ENCODE peak calls at places on chromosomes 6 and 20, in nine cellular contexts. Q, D, I, K, N, F, J, M and V are unnamed samples.

GRCh38 chr6:1516742-1517520 is 92.8 kb upstream of the FOXC1 start:
- DNase-seq in Q (no peak), D (no peak), I (no peak), K (no peak), N (no peak), F (no peak), J (no peak), M (no peak), V (no peak)

GRCh38 chr6:30611150-30611855 is 5.7 kb downstream of the PPP1R10 start:
- DNase-seq in Q (no peak), D (no peak), I (no peak), K (no peak), N (no peak), F (no peak), J (no peak), M (no peak), V (no peak)

GRCh38 chr6:12348530-12349511 is 58.7 kb downstream of the EDN1 start:
- DNase-seq in Q (peak; percentile 83), D (peak; percentile 97), I (peak; percentile 96), K (no peak), N (peak; percentile 79), F (no peak), J (no peak), M (no peak), V (peak; percentile 78)

GRCh38 chr6:16486661-16487060 is 248.3 kb downstream of the GMPR start:
- DNase-seq in Q (no peak), D (no peak), I (no peak), K (no peak), N (no peak), F (no peak), J (no peak), M (no peak), V (no peak)

GRCh38 chr6:47264775-47265184 is 44.9 kb downstream of the TNFRSF21 start:
- DNase-seq in Q (no peak), D (peak; percentile 19), I (no peak), K (no peak), N (no peak), F (no peak), J (no peak), M (no peak), V (no peak)

GRCh38 chr20:17565164-17565845 is 4.6 kb upstream of the DSTN start:
- DNase-seq in Q (no peak), D (peak; percentile 78), I (peak; percentile 67), K (no peak), N (no peak), F (no peak), J (no peak), M (no peak), V (peak; percentile 57)

GRCh38 chr20:57389695-57390603 is 1.2 kb upstream of the RBM38 start:
- DNase-seq in Q (no peak), D (no peak), I (no peak), K (peak; percentile 88), N (no peak), F (peak; percentile 60), J (no peak), M (no peak), V (no peak)

GRCh38 chr6:142384455-142385332 is 82.9 kb downstream of the ADGRG6 start:
- DNase-seq in Q (no peak), D (no peak), I (peak; percentile 35), K (no peak), N (no peak), F (no peak), J (no peak), M (no peak), V (peak; percentile 81)

GRCh38 chr6:51004380-51004779 is 185.7 kb downstream of the TFAP2B start:
- DNase-seq in Q (no peak), D (no peak), I (no peak), K (no peak), N (no peak), F (no peak), J (no peak), M (no peak), V (no peak)

GRCh38 chr6:105598264-105598663 is 195.4 kb upstream of the PREP start:
- DNase-seq in Q (no peak), D (no peak), I (no peak), K (no peak), N (no peak), F (no peak), J (no peak), M (no peak), V (no peak)

GRCh38 chr6:34157851-34158250 is 12.0 kb upstream of the GRM4 start:
- DNase-seq in Q (no peak), D (no peak), I (no peak), K (no peak), N (no peak), F (no peak), J (no peak), M (peak; percentile 3), V (no peak)

GRCh38 chr6:52955871-52956270 is 39.2 kb downstream of the GSTA4 start:
- DNase-seq in Q (no peak), D (no peak), I (no peak), K (no peak), N (no peak), F (no peak), J (no peak), M (no peak), V (no peak)

GRCh38 chr20:24131281-24131680 is 142.7 kb upstream of the GGTLC1 start:
- DNase-seq in Q (no peak), D (peak; percentile 99), I (peak; percentile 99), K (no peak), N (no peak), F (no peak), J (no peak), M (no peak), V (no peak)

GRCh38 chr6:73652637-73653570 is 888 bp downstream of the SLC17A5 start:
- DNase-seq in Q (peak; percentile 52), D (peak; percentile 64), I (peak; percentile 51), K (peak; percentile 89), N (peak; percentile 70), F (peak; percentile 85), J (peak; percentile 86), M (peak; percentile 80), V (peak; percentile 76)

GRCh38 chr6:33313709-33314514 is at the start of gene TAPBP:
- DNase-seq in Q (no peak), D (peak; percentile 54), I (peak; percentile 59), K (peak; percentile 92), N (peak; percentile 70), F (peak; percentile 63), J (peak; percentile 84), M (peak; percentile 75), V (peak; percentile 75)

GRCh38 chr6:44966449-44967091 is 361.6 kb upstream of the RUNX2 start:
- DNase-seq in Q (peak; percentile 65), D (peak; percentile 55), I (peak; percentile 41), K (no peak), N (no peak), F (no peak), J (no peak), M (no peak), V (peak; percentile 54)

GRCh38 chr20:2527762-2528161 is 8.6 kb upstream of the TMC2 start:
- DNase-seq in Q (no peak), D (no peak), I (no peak), K (no peak), N (no peak), F (no peak), J (no peak), M (no peak), V (no peak)

DNA sequence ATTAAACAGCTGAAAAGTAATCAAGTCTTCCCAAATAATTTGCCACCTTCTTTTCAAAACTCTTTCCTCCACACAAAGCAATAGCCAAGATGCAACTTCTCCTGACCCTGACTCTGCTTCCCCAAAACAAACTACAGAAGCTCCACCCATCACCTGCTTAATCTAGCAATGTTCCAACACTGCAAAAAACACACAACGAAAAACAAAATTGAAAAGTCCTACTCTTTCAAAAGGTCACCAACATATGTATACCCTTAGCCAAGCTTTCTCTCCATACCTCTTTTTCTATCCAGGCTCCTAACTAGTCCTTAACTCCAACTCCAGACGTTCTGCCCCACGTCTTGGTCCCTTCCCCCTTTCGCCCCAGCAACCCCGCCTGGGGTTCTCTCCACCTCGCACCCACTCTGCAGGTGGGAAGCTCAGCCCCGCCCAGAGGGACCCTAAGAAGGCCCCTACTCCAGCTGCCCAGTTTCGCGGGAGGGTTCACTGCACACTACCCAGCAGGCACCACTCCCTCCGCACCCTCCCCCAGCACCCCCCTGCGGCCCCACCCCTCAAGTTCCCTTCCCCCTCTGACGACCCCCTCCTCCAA is 717 bp downstream of the CSNK2A1 start:
- DNase-seq in Q (no peak), D (no peak), I (no peak), K (peak; percentile 73), N (peak; percentile 58), F (peak; percentile 59), J (peak; percentile 71), M (no peak), V (peak; percentile 36)
- H2AFZ ChIP-seq in Q (no peak overlapping the region), D (peak overlapping the region; percentile 89), I (peak overlapping the region; percentile 88), K (no peak overlapping the region), N (peak overlapping the region; percentile 46), F (no peak overlapping the region), J (peak overlapping the region; percentile 93), M (no peak overlapping the region), V (peak overlapping the region; percentile 94)

GRCh38 chr6:160299559-160299958 is 40.9 kb upstream of the SLC22A2 start:
- DNase-seq in Q (no peak), D (no peak), I (no peak), K (no peak), N (no peak), F (no peak), J (no peak), M (no peak), V (no peak)
- H3K27ac ChIP-seq in Q (no peak overlapping the region), D (no peak overlapping the region), I (no peak overlapping the region), K (no peak overlapping the region), N (peak overlapping the region; percentile 81), F (no peak overlapping the region), J (no peak overlapping the region), M (no peak overlapping the region), V (no peak overlapping the region)

GRCh38 chr6:8192067-8192466 is 89.7 kb upstream of the EEF1E1 start:
- DNase-seq in Q (no peak), D (no peak), I (no peak), K (no peak), N (no peak), F (peak; percentile 18), J (no peak), M (no peak), V (no peak)

GRCh38 chr6:8194499-8194898 is 92.2 kb upstream of the EEF1E1 start:
- DNase-seq in Q (no peak), D (no peak), I (no peak), K (no peak), N (no peak), F (no peak), J (no peak), M (no peak), V (no peak)

GRCh38 chr6:8192597-8192996 is 90.2 kb upstream of the EEF1E1 start:
- DNase-seq in Q (no peak), D (no peak), I (no peak), K (no peak), N (no peak), F (no peak), J (no peak), M (no peak), V (no peak)

GRCh38 chr6:8193541-8193940 is 91.2 kb upstream of the EEF1E1 start:
- DNase-seq in Q (no peak), D (no peak), I (no peak), K (no peak), N (no peak), F (no peak), J (no peak), M (no peak), V (peak; percentile 7)

GRCh38 chr6:8191629-8192028 is 89.3 kb upstream of the EEF1E1 start:
- DNase-seq in Q (no peak), D (no peak), I (no peak), K (no peak), N (no peak), F (peak; percentile 29), J (no peak), M (no peak), V (no peak)
- H3K9me2 ChIP-seq in Q (no peaks in the 10 kb centered on the region), D (no peaks in the 10 kb centered on the region), I (no peaks in the 10 kb centered on the region), K (no peaks in the 10 kb centered on the region), N (no peaks in the 10 kb centered on the region), F (peaks cover 2% of the 10 kb centered on the region), J (no peaks in the 10 kb centered on the region), M (no peaks in the 10 kb centered on the region), V (no peaks in the 10 kb centered on the region)

GRCh38 chr6:155084431-155085123 is 89.5 kb downstream of the TIAM2 start:
- DNase-seq in Q (no peak), D (no peak), I (peak; percentile 37), K (no peak), N (no peak), F (no peak), J (no peak), M (no peak), V (peak; percentile 10)
- H2AFZ ChIP-seq in Q (no peak overlapping the region), D (no peak overlapping the region), I (no peak overlapping the region), K (no peak overlapping the region), N (no peak overlapping the region), F (no peak overlapping the region), J (no peak overlapping the region), M (no peak overlapping the region), V (no peak overlapping the region)